ENCODE peak calls at places on chromosome 10, in four cellular contexts. C is K562, S is GM12878, O is IMR-90. D is an unnamed sample.

GRCh38 chr10:12250181-12250580 is 54.2 kb downstream of the CDC123 start:
- DNase-seq in C (no peak), S (no peak), O (no peak), D (no peak)

GRCh38 chr10:97399843-97400545 is 1.1 kb downstream of the RRP12 start:
- DNase-seq in C (peak; percentile 52), S (no peak), O (peak; percentile 85), D (no peak)

GRCh38 chr10:96664563-96664962 is 55.8 kb downstream of the PIK3AP1 start:
- DNase-seq in C (no peak), S (no peak), O (no peak), D (no peak)

GRCh38 chr10:111954364-111954763 is 229.2 kb downstream of the GPAM start:
- DNase-seq in C (no peak), S (no peak), O (no peak), D (no peak)

GRCh38 chr10:115004236-115004862 is 66.4 kb downstream of the TRUB1 start:
- DNase-seq in C (no peak), S (no peak), O (no peak), D (no peak)

GRCh38 chr10:70799124-70799523 is 13.9 kb upstream of the TBATA start:
- DNase-seq in C (no peak), S (no peak), O (no peak), D (no peak)

GRCh38 chr10:5447611-5448071 is 35.3 kb downstream of the NET1 start:
- DNase-seq in C (no peak), S (peak; percentile 67), O (peak; percentile 14), D (no peak)

GRCh38 chr10:70352401-70353097 is 29.9 kb downstream of the LRRC20 start:
- DNase-seq in C (no peak), S (no peak), O (peak; percentile 49), D (no peak)

GRCh38 chr10:30550967-30551815 is 78.4 kb downstream of the LYZL2 start:
- DNase-seq in C (no peak), S (no peak), O (no peak), D (no peak)

GRCh38 chr10:77884181-77884580 is 42.4 kb downstream of the DLG5 start:
- DNase-seq in C (no peak), S (no peak), O (no peak), D (no peak)

GRCh38 chr10:28686835-28687682 is 9.7 kb downstream of the BAMBI start:
- DNase-seq in C (no peak), S (no peak), O (peak; percentile 27), D (no peak)

GRCh38 chr10:100100651-100101525 is 19.2 kb upstream of the CPN1 start:
- DNase-seq in C (no peak), S (no peak), O (peak; percentile 42), D (no peak)

GRCh38 chr10:101889256-101890210 is 45.9 kb upstream of the KCNIP2 start:
- DNase-seq in C (no peak), S (peak; percentile 66), O (peak; percentile 78), D (peak; percentile 85)

GRCh38 chr10:123909866-123910265 is 18.3 kb upstream of the CPXM2 start:
- DNase-seq in C (no peak), S (no peak), O (no peak), D (no peak)

GRCh38 chr10:114648368-114648767 is 9.7 kb downstream of the ABLIM1 start:
- DNase-seq in C (no peak), S (no peak), O (peak; percentile 94), D (no peak)

GRCh38 chr10:47016564-47016963 is 105.3 kb downstream of the PTPN20 start:
- DNase-seq in C (no peak), S (no peak), O (no peak), D (no peak)

GRCh38 chr10:113690749-113691148 is 11.0 kb downstream of the CASP7 start:
- DNase-seq in C (no peak), S (no peak), O (no peak), D (no peak)

GRCh38 chr10:69215405-69216176 is 4.5 kb upstream of the HKDC1 start:
- DNase-seq in C (no peak), S (no peak), O (no peak), D (no peak)

GRCh38 chr10:110815354-110816004 is 56.2 kb upstream of the PDCD4 start:
- DNase-seq in C (no peak), S (peak; percentile 73), O (no peak), D (no peak)

GRCh38 chr10:97788552-97789442 is 17.0 kb upstream of the SFRP5 start:
- DNase-seq in C (peak; percentile 90), S (no peak), O (no peak), D (no peak)

GRCh38 chr10:71582019-71582418 is 137.6 kb downstream of the C10orf105 start:
- DNase-seq in C (peak; percentile 68), S (no peak), O (peak; percentile 49), D (no peak)

GRCh38 chr10:125694874-125695273 is 11.9 kb upstream of the TEX36 start:
- DNase-seq in C (no peak), S (no peak), O (peak; percentile 85), D (no peak)

GRCh38 chr10:45425628-45426563 is 51.9 kb downstream of the ALOX5 start:
- DNase-seq in C (no peak), S (no peak), O (no peak), D (no peak)

GRCh38 chr10:71236822-71237682 is 24.7 kb downstream of the UNC5B start:
- DNase-seq in C (no peak), S (no peak), O (no peak), D (no peak)

GRCh38 chr10:127145173-127145572 is 51.2 kb downstream of the INSYN2A start:
- DNase-seq in C (no peak), S (no peak), O (peak; percentile 91), D (no peak)

GRCh38 chr10:74822583-74823089 is 3.8 kb upstream of the KAT6B start:
- DNase-seq in C (no peak), S (no peak), O (peak; percentile 83), D (no peak)

GRCh38 chr10:132059760-132060508 is 5.8 kb upstream of the JAKMIP3 start:
- DNase-seq in C (no peak), S (no peak), O (no peak), D (peak; percentile 33)

GRCh38 chr10:132061030-132061429 is 4.7 kb upstream of the JAKMIP3 start:
- DNase-seq in C (no peak), S (no peak), O (no peak), D (no peak)

GRCh38 chr10:132058111-132058745 is 7.5 kb upstream of the JAKMIP3 start:
- DNase-seq in C (no peak), S (no peak), O (no peak), D (no peak)

GRCh38 chr10:132057191-132057681 is 8.5 kb upstream of the JAKMIP3 start:
- DNase-seq in C (no peak), S (no peak), O (no peak), D (no peak)

GRCh38 chr10:132058793-132059759 is 6.7 kb upstream of the JAKMIP3 start:
- DNase-seq in C (no peak), S (no peak), O (no peak), D (no peak)
- TF ChIP-seq CHD1 in C (no peak), S (no peak), O (no peak), D (no peak)

DNA sequence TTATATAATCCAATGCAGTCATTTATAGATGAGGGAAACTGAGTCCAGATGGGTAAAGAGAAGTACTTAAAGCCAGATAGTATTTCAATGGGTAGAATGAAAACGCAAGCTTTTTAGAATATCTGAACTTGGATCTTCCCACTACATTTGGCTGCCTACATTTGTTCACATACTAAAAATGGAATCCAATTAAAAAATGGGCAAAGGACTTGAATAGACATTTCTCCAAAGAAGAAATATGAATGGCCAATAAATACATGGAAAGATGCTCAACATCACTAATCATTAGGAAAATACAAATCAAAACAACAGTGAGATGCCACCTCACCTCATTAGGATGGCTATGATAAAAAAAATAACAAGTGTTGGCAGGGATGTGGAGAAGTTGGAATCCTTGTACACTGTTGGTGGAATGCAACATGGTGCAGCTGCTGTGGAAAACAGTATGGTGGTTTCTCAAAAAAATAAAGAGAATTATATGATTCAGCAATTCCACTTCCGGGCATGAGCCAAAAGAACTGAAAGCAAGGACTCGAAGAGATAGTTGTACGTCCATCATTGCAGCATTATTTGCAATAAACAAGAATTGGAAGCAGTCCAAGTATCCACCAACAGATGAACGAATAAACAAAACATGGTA is 188.0 kb downstream of the FRMD4A start:
- DNase-seq in C (no peak), S (no peak), O (no peak), D (no peak)
- TF ChIP-seq CHD1 in C (no peak), S (no peak), O (no peak), D (no peak)

GRCh38 chr10:60994128-60994527 is 50.1 kb upstream of the RHOBTB1 start:
- DNase-seq in C (no peak), S (no peak), O (no peak), D (no peak)
- TF ChIP-seq CHD1 in C (no peak), S (no peak), O (no peak), D (no peak)

GRCh38 chr10:20277820-20278219 is 461.6 kb downstream of the PLXDC2 start:
- DNase-seq in C (no peak), S (no peak), O (no peak), D (no peak)

GRCh38 chr10:20274580-20274979 is 458.3 kb downstream of the PLXDC2 start:
- DNase-seq in C (no peak), S (no peak), O (no peak), D (no peak)

GRCh38 chr10:20271490-20271889 is 455.3 kb downstream of the PLXDC2 start:
- DNase-seq in C (no peak), S (no peak), O (no peak), D (no peak)

GRCh38 chr10:20272575-20272974 is 456.3 kb downstream of the PLXDC2 start:
- DNase-seq in C (no peak), S (no peak), O (no peak), D (no peak)

GRCh38 chr10:20276127-20276979 is 460.1 kb downstream of the PLXDC2 start:
- DNase-seq in C (no peak), S (no peak), O (no peak), D (no peak)
- TF ChIP-seq CHD1 in C (no peak), S (no peak), O (no peak), D (no peak)

DNA sequence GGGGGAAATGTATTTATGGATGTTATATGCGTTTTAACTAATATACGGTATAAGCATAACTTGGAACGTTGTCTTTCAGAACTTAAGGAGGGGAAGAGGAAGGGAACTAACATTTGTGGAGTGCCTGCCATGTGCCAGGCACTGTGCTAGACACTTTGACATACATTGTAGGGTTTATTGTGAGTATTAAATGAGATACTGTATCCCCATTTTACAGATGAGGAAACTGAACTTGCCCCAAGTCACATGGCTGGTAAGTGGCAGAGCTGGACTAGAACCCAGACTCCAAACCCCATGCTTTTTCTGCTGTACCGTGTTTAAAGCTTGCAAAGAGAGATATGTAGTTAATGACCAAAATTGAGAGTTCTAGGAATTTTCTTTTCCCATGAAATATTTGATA is 74.6 kb downstream of the CREM start:
- DNase-seq in C (no peak), S (no peak), O (no peak), D (no peak)
- TF ChIP-seq CHD1 in C (no peak), S (no peak), O (no peak), D (no peak)

GRCh38 chr10:93577565-93577964 is 11.1 kb downstream of the FFAR4 start:
- DNase-seq in C (no peak), S (no peak), O (no peak), D (no peak)

GRCh38 chr10:93579985-93580711 is 13.7 kb downstream of the FFAR4 start:
- DNase-seq in C (no peak), S (no peak), O (no peak), D (no peak)

GRCh38 chr10:93579089-93579488 is 12.6 kb downstream of the FFAR4 start:
- DNase-seq in C (no peak), S (no peak), O (peak; percentile 22), D (no peak)

GRCh38 chr10:93584445-93584844 is 16.6 kb downstream of the RBP4 start:
- DNase-seq in C (no peak), S (no peak), O (no peak), D (no peak)

GRCh38 chr10:93580824-93581223 is 14.4 kb downstream of the FFAR4 start:
- DNase-seq in C (peak; percentile 11), S (no peak), O (peak; percentile 33), D (no peak)
- TF ChIP-seq CHD1 in C (no peak), S (no peak), O (no peak), D (no peak)

D was measured in H1.